ENCODE peak calls at places on chromosomes 16 and 17, in nine cellular contexts. One of them, this sample, is unnamed.

GRCh38 chr16:57138281-57138935 is 46.0 kb downstream of the CPNE2 start:
- DNase-seq in fibroblast of lung: no peak
- DNase-seq in SJCRH30: no peak
- DNase-seq in NCI-H1092 treated with DMSO at 0.1 percent for 48 hours: no peak
- DNase-seq in ELR: no peak
- DNase-seq in activated CD4-positive, alpha-beta T cell treated with anti-CD3 and anti-CD28 coated beads, Interleukin-2, amount 10 ng/mL, durations not matched to agents 7 days and 5 days: no peak
- DNase-seq in AG08395: no peak
- DNase-seq in A673: no peak
- DNase-seq in posterior vena cava: peak
- DNase-seq in this sample: no peak

GRCh38 chr16:50303041-50303604 is 36.8 kb downstream of the ADCY7 start:
- DNase-seq in A673: no peak
- DNase-seq in NCI-H1092 treated with DMSO at 0.1 percent for 48 hours: no peak
- DNase-seq in SJCRH30: no peak
- DNase-seq in fibroblast of lung: peak
- DNase-seq in activated CD4-positive, alpha-beta T cell treated with anti-CD3 and anti-CD28 coated beads, Interleukin-2, amount 10 ng/mL, durations not matched to agents 7 days and 5 days: no peak
- DNase-seq in posterior vena cava: no peak
- DNase-seq in AG08395: no peak
- DNase-seq in ELR: no peak
- DNase-seq in this sample: peak

GRCh38 chr16:83307206-83307990 is 500.4 kb upstream of the HSBP1 start:
- DNase-seq in ELR: no peak
- DNase-seq in NCI-H1092 treated with DMSO at 0.1 percent for 48 hours: no peak
- DNase-seq in posterior vena cava: no peak
- DNase-seq in activated CD4-positive, alpha-beta T cell treated with anti-CD3 and anti-CD28 coated beads, Interleukin-2, amount 10 ng/mL, durations not matched to agents 7 days and 5 days: no peak
- DNase-seq in fibroblast of lung: no peak
- DNase-seq in SJCRH30: no peak
- DNase-seq in A673: no peak
- DNase-seq in AG08395: no peak
- DNase-seq in this sample: no peak

GRCh38 chr16:35516971-35517370 is 2057.6 kb downstream of the TP53TG3F start:
- DNase-seq in fibroblast of lung: no peak
- DNase-seq in SJCRH30: no peak
- DNase-seq in AG08395: no peak
- DNase-seq in A673: no peak
- DNase-seq in ELR: no peak
- DNase-seq in posterior vena cava: no peak
- DNase-seq in activated CD4-positive, alpha-beta T cell treated with anti-CD3 and anti-CD28 coated beads, Interleukin-2, amount 10 ng/mL, durations not matched to agents 7 days and 5 days: no peak
- DNase-seq in NCI-H1092 treated with DMSO at 0.1 percent for 48 hours: no peak
- DNase-seq in this sample: no peak

GRCh38 chr17:59361916-59362810 is 30.7 kb downstream of the YPEL2 start:
- DNase-seq in NCI-H1092 treated with DMSO at 0.1 percent for 48 hours: no peak
- DNase-seq in activated CD4-positive, alpha-beta T cell treated with anti-CD3 and anti-CD28 coated beads, Interleukin-2, amount 10 ng/mL, durations not matched to agents 7 days and 5 days: peak
- DNase-seq in posterior vena cava: peak
- DNase-seq in SJCRH30: peak
- DNase-seq in A673: peak
- DNase-seq in fibroblast of lung: peak
- DNase-seq in ELR: peak
- DNase-seq in AG08395: peak
- DNase-seq in this sample: no peak

GRCh38 chr16:89325861-89326471 is 108.5 kb downstream of the ZNF778 start:
- DNase-seq in fibroblast of lung: peak
- DNase-seq in A673: peak
- DNase-seq in AG08395: peak
- DNase-seq in ELR: peak
- DNase-seq in SJCRH30: no peak
- DNase-seq in activated CD4-positive, alpha-beta T cell treated with anti-CD3 and anti-CD28 coated beads, Interleukin-2, amount 10 ng/mL, durations not matched to agents 7 days and 5 days: no peak
- DNase-seq in NCI-H1092 treated with DMSO at 0.1 percent for 48 hours: no peak
- DNase-seq in posterior vena cava: peak
- DNase-seq in this sample: no peak

GRCh38 chr17:2503627-2504026 is 8.1 kb downstream of the METTL16 start:
- DNase-seq in ELR: no peak
- DNase-seq in activated CD4-positive, alpha-beta T cell treated with anti-CD3 and anti-CD28 coated beads, Interleukin-2, amount 10 ng/mL, durations not matched to agents 7 days and 5 days: no peak
- DNase-seq in NCI-H1092 treated with DMSO at 0.1 percent for 48 hours: no peak
- DNase-seq in fibroblast of lung: no peak
- DNase-seq in AG08395: no peak
- DNase-seq in SJCRH30: no peak
- DNase-seq in A673: no peak
- DNase-seq in posterior vena cava: no peak
- DNase-seq in this sample: no peak

GRCh38 chr17:64056269-64057005 is 36.0 kb upstream of the ICAM2 start:
- DNase-seq in NCI-H1092 treated with DMSO at 0.1 percent for 48 hours: no peak
- DNase-seq in activated CD4-positive, alpha-beta T cell treated with anti-CD3 and anti-CD28 coated beads, Interleukin-2, amount 10 ng/mL, durations not matched to agents 7 days and 5 days: no peak
- DNase-seq in fibroblast of lung: no peak
- DNase-seq in SJCRH30: no peak
- DNase-seq in posterior vena cava: no peak
- DNase-seq in A673: no peak
- DNase-seq in AG08395: no peak
- DNase-seq in ELR: no peak
- DNase-seq in this sample: no peak

This sample was measured in mesenteric fat pad.